ENCODE peak calls at places on chromosomes 5 and 9, in five cellular contexts. One of them, this sample, is unnamed.

GRCh38 chr9:130480673-130481072 is 35.9 kb downstream of the ASS1 start:
- DNase-seq in CD8-positive, alpha-beta memory T cell: no peak
- DNase-seq in upper lobe of right lung: no peak
- DNase-seq in A549: peak
- DNase-seq in GM12878: no peak
- DNase-seq in this sample: no peak

GRCh38 chr5:180193749-180194375 is 15.1 kb downstream of the RASGEF1C start:
- DNase-seq in CD8-positive, alpha-beta memory T cell: no peak
- DNase-seq in upper lobe of right lung: peak
- DNase-seq in A549: no peak
- DNase-seq in GM12878: no peak
- DNase-seq in this sample: no peak

GRCh38 chr9:8332296-8332695 is 532.7 kb upstream of the DMAC1 start:
- DNase-seq in CD8-positive, alpha-beta memory T cell: no peak
- DNase-seq in upper lobe of right lung: no peak
- DNase-seq in A549: no peak
- DNase-seq in GM12878: no peak
- DNase-seq in this sample: no peak

GRCh38 chr9:129318121-129319075 is 140.3 kb upstream of the IER5L start:
- DNase-seq in CD8-positive, alpha-beta memory T cell: no peak
- DNase-seq in upper lobe of right lung: peak
- DNase-seq in A549: no peak
- DNase-seq in GM12878: no peak
- DNase-seq in this sample: no peak

GRCh38 chr9:35646583-35647265 is 4.0 kb downstream of the SIT1 start:
- DNase-seq in CD8-positive, alpha-beta memory T cell: peak
- DNase-seq in upper lobe of right lung: peak
- DNase-seq in A549: peak
- DNase-seq in GM12878: no peak
- DNase-seq in this sample: peak

GRCh38 chr9:134231767-134232166 is 67.4 kb upstream of the RNU6ATAC start:
- DNase-seq in CD8-positive, alpha-beta memory T cell: no peak
- DNase-seq in upper lobe of right lung: peak
- DNase-seq in A549: no peak
- DNase-seq in GM12878: no peak
- DNase-seq in this sample: no peak

GRCh38 chr5:159031513-159031912 is 68.2 kb downstream of the EBF1 start:
- DNase-seq in CD8-positive, alpha-beta memory T cell: no peak
- DNase-seq in upper lobe of right lung: no peak
- DNase-seq in A549: no peak
- DNase-seq in GM12878: no peak
- DNase-seq in this sample: no peak

GRCh38 chr5:102670224-102670836 is 84.8 kb upstream of the PAM start:
- DNase-seq in CD8-positive, alpha-beta memory T cell: no peak
- DNase-seq in upper lobe of right lung: no peak
- DNase-seq in A549: peak
- DNase-seq in GM12878: no peak
- DNase-seq in this sample: no peak

GRCh38 chr5:7802855-7803254 is 48.1 kb downstream of the CFAP90 start:
- DNase-seq in CD8-positive, alpha-beta memory T cell: no peak
- DNase-seq in upper lobe of right lung: no peak
- DNase-seq in A549: no peak
- DNase-seq in GM12878: no peak
- DNase-seq in this sample: no peak

GRCh38 chr9:33076360-33077004 is at the start of gene SMU1:
- DNase-seq in CD8-positive, alpha-beta memory T cell: peak
- DNase-seq in upper lobe of right lung: peak
- DNase-seq in A549: peak
- DNase-seq in GM12878: peak
- DNase-seq in this sample: peak

GRCh38 chr9:33082538-33083326 is 6.3 kb upstream of the SMU1 start:
- DNase-seq in CD8-positive, alpha-beta memory T cell: no peak
- DNase-seq in upper lobe of right lung: no peak
- DNase-seq in A549: no peak
- DNase-seq in GM12878: no peak
- DNase-seq in this sample: no peak

GRCh38 chr9:33080534-33080933 is 4.1 kb upstream of the SMU1 start:
- DNase-seq in CD8-positive, alpha-beta memory T cell: no peak
- DNase-seq in upper lobe of right lung: no peak
- DNase-seq in A549: no peak
- DNase-seq in GM12878: no peak
- DNase-seq in this sample: no peak

GRCh38 chr9:33081128-33081851 is 4.8 kb upstream of the SMU1 start:
- DNase-seq in CD8-positive, alpha-beta memory T cell: peak
- DNase-seq in upper lobe of right lung: no peak
- DNase-seq in A549: peak
- DNase-seq in GM12878: peak
- DNase-seq in this sample: peak

GRCh38 chr9:33082135-33082534 is 5.7 kb upstream of the SMU1 start:
- DNase-seq in CD8-positive, alpha-beta memory T cell: no peak
- DNase-seq in upper lobe of right lung: no peak
- DNase-seq in A549: no peak
- DNase-seq in GM12878: no peak
- DNase-seq in this sample: peak
- H3K27ac ChIP-seq in CD8-positive, alpha-beta memory T cell: no peak
- H3K27ac ChIP-seq in upper lobe of right lung: peak
- H3K27ac ChIP-seq in A549: peak
- H3K27ac ChIP-seq in GM12878: no peak
- H3K27ac ChIP-seq in this sample: peak

GRCh38 chr5:9924614-9925013 is 294.5 kb upstream of the TAS2R1 start:
- DNase-seq in CD8-positive, alpha-beta memory T cell: no peak
- DNase-seq in upper lobe of right lung: no peak
- DNase-seq in A549: peak
- DNase-seq in GM12878: peak
- DNase-seq in this sample: no peak
- H3K27ac ChIP-seq in CD8-positive, alpha-beta memory T cell: no peak
- H3K27ac ChIP-seq in upper lobe of right lung: no peak
- H3K27ac ChIP-seq in A549: peak
- H3K27ac ChIP-seq in GM12878: no peak
- H3K27ac ChIP-seq in this sample: no peak

DNA sequence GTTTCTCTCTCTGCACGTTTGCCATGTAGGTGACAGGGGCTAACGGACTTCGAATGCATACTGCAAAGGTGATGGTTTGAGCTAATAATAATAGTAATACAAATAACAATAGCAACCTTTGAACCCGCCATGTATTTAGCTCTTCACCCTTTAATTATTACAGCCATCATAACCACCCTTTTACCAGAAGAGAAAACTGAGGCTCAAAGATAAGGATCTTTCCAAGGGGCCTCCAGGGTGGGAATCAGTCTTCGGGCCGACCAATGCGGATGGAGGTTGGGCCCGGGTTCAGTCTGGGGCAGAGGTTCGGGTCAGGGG is 494 bp downstream of the CDKN2AIPNL start:
- DNase-seq in CD8-positive, alpha-beta memory T cell: no peak
- DNase-seq in upper lobe of right lung: no peak
- DNase-seq in A549: no peak
- DNase-seq in GM12878: no peak
- DNase-seq in this sample: no peak
- H3K27ac ChIP-seq in CD8-positive, alpha-beta memory T cell: peak
- H3K27ac ChIP-seq in upper lobe of right lung: peak
- H3K27ac ChIP-seq in A549: peak
- H3K27ac ChIP-seq in GM12878: peak
- H3K27ac ChIP-seq in this sample: peak

GRCh38 chr5:43312699-43313034 is 545 bp downstream of the HMGCS1 start:
- DNase-seq in CD8-positive, alpha-beta memory T cell: no peak
- DNase-seq in upper lobe of right lung: no peak
- DNase-seq in A549: no peak
- DNase-seq in GM12878: no peak
- DNase-seq in this sample: no peak

GRCh38 chr5:43312076-43312620 is 1.1 kb downstream of the HMGCS1 start:
- DNase-seq in CD8-positive, alpha-beta memory T cell: no peak
- DNase-seq in upper lobe of right lung: no peak
- DNase-seq in A549: no peak
- DNase-seq in GM12878: no peak
- DNase-seq in this sample: no peak

GRCh38 chr5:43305948-43306563 is 7.2 kb downstream of the HMGCS1 start:
- DNase-seq in CD8-positive, alpha-beta memory T cell: no peak
- DNase-seq in upper lobe of right lung: no peak
- DNase-seq in A549: peak
- DNase-seq in GM12878: peak
- DNase-seq in this sample: no peak

GRCh38 chr5:43309657-43310056 is 3.6 kb downstream of the HMGCS1 start:
- DNase-seq in CD8-positive, alpha-beta memory T cell: no peak
- DNase-seq in upper lobe of right lung: no peak
- DNase-seq in A549: no peak
- DNase-seq in GM12878: no peak
- DNase-seq in this sample: no peak

GRCh38 chr5:43309122-43309521 is 4.1 kb downstream of the HMGCS1 start:
- DNase-seq in CD8-positive, alpha-beta memory T cell: no peak
- DNase-seq in upper lobe of right lung: no peak
- DNase-seq in A549: no peak
- DNase-seq in GM12878: no peak
- DNase-seq in this sample: no peak
- H3K27ac ChIP-seq in CD8-positive, alpha-beta memory T cell: no peak
- H3K27ac ChIP-seq in upper lobe of right lung: no peak
- H3K27ac ChIP-seq in A549: no peak
- H3K27ac ChIP-seq in GM12878: peak
- H3K27ac ChIP-seq in this sample: peak

DNA sequence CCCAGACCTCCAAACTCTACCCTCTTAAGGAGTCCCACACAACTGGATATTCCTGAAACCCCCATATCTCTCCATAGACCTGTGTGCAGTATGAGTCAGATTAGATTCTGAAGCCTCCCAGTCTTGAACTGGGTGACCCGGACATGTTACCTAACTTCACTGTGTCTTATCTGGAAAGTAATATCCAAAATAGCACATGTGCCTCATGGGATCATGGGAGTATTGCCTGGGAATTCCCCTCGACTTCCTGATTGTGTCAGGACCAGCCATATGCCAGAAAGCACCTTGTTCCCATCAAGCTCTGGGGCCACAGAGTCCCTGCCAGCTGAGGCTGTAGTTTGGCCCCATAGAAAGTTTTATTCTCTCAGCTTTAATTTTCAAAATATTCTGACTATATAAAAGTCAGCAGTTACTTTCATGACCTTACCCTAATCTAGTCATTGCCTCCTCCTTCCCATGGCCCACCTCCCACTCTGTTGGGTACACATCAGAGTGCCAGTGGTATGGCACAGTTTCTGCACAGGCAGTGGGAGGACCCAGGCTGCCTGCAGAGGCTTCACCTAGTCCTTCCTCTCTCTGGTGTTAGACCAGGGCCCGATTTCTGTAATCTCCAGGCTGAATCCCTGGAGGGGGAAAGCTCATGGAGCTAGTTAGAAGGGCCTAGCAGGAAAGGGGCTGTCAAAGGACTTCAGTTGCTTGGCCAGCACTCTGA is 19.5 kb upstream of the B4GALT1 start:
- DNase-seq in CD8-positive, alpha-beta memory T cell: no peak
- DNase-seq in upper lobe of right lung: no peak
- DNase-seq in A549: peak
- DNase-seq in GM12878: no peak
- DNase-seq in this sample: no peak
- H3K27ac ChIP-seq in CD8-positive, alpha-beta memory T cell: no peak
- H3K27ac ChIP-seq in upper lobe of right lung: no peak
- H3K27ac ChIP-seq in A549: peak
- H3K27ac ChIP-seq in GM12878: no peak
- H3K27ac ChIP-seq in this sample: peak

GRCh38 chr9:81423589-81424326 is 265.6 kb downstream of the TLE1 start:
- DNase-seq in CD8-positive, alpha-beta memory T cell: no peak
- DNase-seq in upper lobe of right lung: no peak
- DNase-seq in A549: no peak
- DNase-seq in GM12878: no peak
- DNase-seq in this sample: no peak
- H3K27ac ChIP-seq in CD8-positive, alpha-beta memory T cell: no peak
- H3K27ac ChIP-seq in upper lobe of right lung: no peak
- H3K27ac ChIP-seq in A549: no peak
- H3K27ac ChIP-seq in GM12878: no peak
- H3K27ac ChIP-seq in this sample: no peak

GRCh38 chr9:72592501-72593403 is 71.3 kb downstream of the TMC1 start:
- DNase-seq in CD8-positive, alpha-beta memory T cell: no peak
- DNase-seq in upper lobe of right lung: no peak
- DNase-seq in A549: peak
- DNase-seq in GM12878: peak
- DNase-seq in this sample: no peak

GRCh38 chr9:72585737-72586136 is 64.3 kb downstream of the TMC1 start:
- DNase-seq in CD8-positive, alpha-beta memory T cell: no peak
- DNase-seq in upper lobe of right lung: no peak
- DNase-seq in A549: peak
- DNase-seq in GM12878: no peak
- DNase-seq in this sample: no peak

GRCh38 chr9:72586388-72587160 is 65.2 kb downstream of the TMC1 start:
- DNase-seq in CD8-positive, alpha-beta memory T cell: peak
- DNase-seq in upper lobe of right lung: no peak
- DNase-seq in A549: peak
- DNase-seq in GM12878: no peak
- DNase-seq in this sample: no peak

GRCh38 chr9:72588336-72588735 is 66.9 kb downstream of the TMC1 start:
- DNase-seq in CD8-positive, alpha-beta memory T cell: no peak
- DNase-seq in upper lobe of right lung: no peak
- DNase-seq in A549: no peak
- DNase-seq in GM12878: no peak
- DNase-seq in this sample: no peak

DNA sequence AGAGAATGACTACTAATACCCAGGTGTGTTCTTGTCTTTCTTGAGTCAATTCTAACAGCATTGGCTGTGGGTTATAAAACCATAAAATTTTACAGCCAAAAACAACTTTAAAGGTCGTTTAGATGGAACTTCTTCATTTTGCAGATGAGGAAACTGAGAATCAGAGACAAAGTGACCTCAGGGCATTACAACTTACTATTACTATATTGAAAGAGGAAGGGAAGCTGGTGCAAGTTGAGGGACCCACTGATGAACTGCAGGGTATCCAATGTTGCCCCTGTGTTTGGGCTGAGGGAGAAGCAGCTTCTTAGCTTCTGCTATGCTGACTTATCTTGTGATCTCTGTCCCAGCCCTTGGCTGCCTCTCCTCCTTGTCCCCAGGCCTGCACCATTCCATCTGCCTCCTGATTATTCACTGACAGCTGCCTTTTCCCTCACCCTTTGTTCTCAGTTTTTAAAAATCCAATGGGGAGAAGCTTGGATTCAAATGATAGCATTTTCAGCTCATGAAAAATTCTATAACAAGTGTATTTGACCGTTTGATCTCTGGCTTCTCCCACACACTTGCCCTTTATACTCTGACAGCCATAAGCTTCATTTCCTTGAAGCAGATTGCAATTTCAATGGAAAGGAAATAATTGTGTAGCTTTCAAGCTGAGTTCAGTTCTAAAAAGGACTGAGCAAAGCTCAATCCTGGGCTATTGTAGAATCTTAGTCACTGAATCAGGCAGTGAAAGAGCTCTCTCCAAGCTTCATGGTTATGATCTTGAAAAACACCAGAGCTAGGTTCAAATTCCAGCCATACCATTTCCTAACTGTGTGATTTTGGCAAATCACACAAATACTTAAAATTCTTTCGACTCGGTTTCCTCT is 68.5 kb downstream of the TMC1 start:
- DNase-seq in CD8-positive, alpha-beta memory T cell: no peak
- DNase-seq in upper lobe of right lung: no peak
- DNase-seq in A549: no peak
- DNase-seq in GM12878: no peak
- DNase-seq in this sample: no peak
- H3K27ac ChIP-seq in CD8-positive, alpha-beta memory T cell: no peak
- H3K27ac ChIP-seq in upper lobe of right lung: no peak
- H3K27ac ChIP-seq in A549: peak
- H3K27ac ChIP-seq in GM12878: no peak
- H3K27ac ChIP-seq in this sample: no peak

This sample was measured in breast epithelium.